ENCODE peak calls at places on chromosomes 13 and 19, in nine cellular contexts. One of them, this sample, is unnamed.

GRCh38 chr13:52850396-52851152 is 2.1 kb upstream of the PCDH8 start:
- DNase-seq in endothelial cell: peak
- DNase-seq in thyroid gland: peak
- DNase-seq in MCF 10A: peak
- DNase-seq in neural crest cell: peak
- DNase-seq in fibroblast of mammary gland: peak
- DNase-seq in GM13976: peak
- DNase-seq in bronchial epithelial cell: peak
- DNase-seq in body of pancreas: peak
- DNase-seq in this sample: peak

GRCh38 chr19:3073159-3073563 is 10.9 kb upstream of the TLE5 start:
- DNase-seq in body of pancreas: no peak
- DNase-seq in endothelial cell: no peak
- DNase-seq in GM13976: no peak
- DNase-seq in fibroblast of mammary gland: peak
- DNase-seq in neural crest cell: no peak
- DNase-seq in MCF 10A: peak
- DNase-seq in bronchial epithelial cell: peak
- DNase-seq in thyroid gland: no peak
- DNase-seq in this sample: no peak

GRCh38 chr13:23678768-23679167 is 108.6 kb downstream of the TNFRSF19 start:
- DNase-seq in bronchial epithelial cell: peak
- DNase-seq in fibroblast of mammary gland: no peak
- DNase-seq in neural crest cell: no peak
- DNase-seq in body of pancreas: no peak
- DNase-seq in endothelial cell: no peak
- DNase-seq in GM13976: no peak
- DNase-seq in MCF 10A: no peak
- DNase-seq in thyroid gland: no peak
- DNase-seq in this sample: no peak

GRCh38 chr19:2289714-2290435 is 7.9 kb upstream of the PEAK3 start:
- DNase-seq in GM13976: peak
- DNase-seq in bronchial epithelial cell: no peak
- DNase-seq in thyroid gland: peak
- DNase-seq in body of pancreas: no peak
- DNase-seq in fibroblast of mammary gland: no peak
- DNase-seq in neural crest cell: no peak
- DNase-seq in MCF 10A: no peak
- DNase-seq in endothelial cell: no peak
- DNase-seq in this sample: no peak

GRCh38 chr19:55384576-55385235 is 614 bp upstream of the TMEM238 start:
- DNase-seq in body of pancreas: no peak
- DNase-seq in GM13976: no peak
- DNase-seq in bronchial epithelial cell: no peak
- DNase-seq in fibroblast of mammary gland: no peak
- DNase-seq in thyroid gland: peak
- DNase-seq in neural crest cell: no peak
- DNase-seq in MCF 10A: no peak
- DNase-seq in endothelial cell: no peak
- DNase-seq in this sample: peak

GRCh38 chr19:35462476-35462953 is 14.5 kb downstream of the FFAR2 start:
- DNase-seq in bronchial epithelial cell: no peak
- DNase-seq in thyroid gland: no peak
- DNase-seq in neural crest cell: no peak
- DNase-seq in endothelial cell: no peak
- DNase-seq in fibroblast of mammary gland: no peak
- DNase-seq in MCF 10A: no peak
- DNase-seq in body of pancreas: no peak
- DNase-seq in GM13976: peak
- DNase-seq in this sample: no peak

GRCh38 chr13:95624020-95624419 is 20.5 kb downstream of the DZIP1 start:
- DNase-seq in bronchial epithelial cell: peak
- DNase-seq in MCF 10A: peak
- DNase-seq in thyroid gland: no peak
- DNase-seq in GM13976: peak
- DNase-seq in body of pancreas: peak
- DNase-seq in fibroblast of mammary gland: peak
- DNase-seq in endothelial cell: peak
- DNase-seq in neural crest cell: peak
- DNase-seq in this sample: no peak

GRCh38 chr13:77878186-77878585 is 40.4 kb downstream of the EDNRB start:
- DNase-seq in body of pancreas: no peak
- DNase-seq in thyroid gland: no peak
- DNase-seq in fibroblast of mammary gland: peak
- DNase-seq in endothelial cell: no peak
- DNase-seq in GM13976: no peak
- DNase-seq in MCF 10A: no peak
- DNase-seq in bronchial epithelial cell: no peak
- DNase-seq in neural crest cell: no peak
- DNase-seq in this sample: no peak

GRCh38 chr19:52691215-52691610 is 43.6 kb downstream of the ZNF611 start:
- DNase-seq in GM13976: no peak
- DNase-seq in body of pancreas: no peak
- DNase-seq in fibroblast of mammary gland: no peak
- DNase-seq in MCF 10A: no peak
- DNase-seq in endothelial cell: no peak
- DNase-seq in bronchial epithelial cell: no peak
- DNase-seq in neural crest cell: no peak
- DNase-seq in thyroid gland: no peak
- DNase-seq in this sample: no peak

GRCh38 chr13:101309014-101309619 is 107.2 kb downstream of the NALCN start:
- DNase-seq in bronchial epithelial cell: peak
- DNase-seq in MCF 10A: peak
- DNase-seq in neural crest cell: no peak
- DNase-seq in body of pancreas: no peak
- DNase-seq in thyroid gland: no peak
- DNase-seq in endothelial cell: no peak
- DNase-seq in GM13976: no peak
- DNase-seq in fibroblast of mammary gland: peak
- DNase-seq in this sample: no peak

GRCh38 chr19:56350416-56351045 is 35.9 kb upstream of the ZSCAN5A start:
- DNase-seq in body of pancreas: peak
- DNase-seq in bronchial epithelial cell: peak
- DNase-seq in neural crest cell: peak
- DNase-seq in GM13976: peak
- DNase-seq in MCF 10A: peak
- DNase-seq in endothelial cell: peak
- DNase-seq in thyroid gland: peak
- DNase-seq in fibroblast of mammary gland: peak
- DNase-seq in this sample: peak

GRCh38 chr19:37334179-37335071 is 36.5 kb upstream of the ZNF527 start:
- DNase-seq in GM13976: peak
- DNase-seq in bronchial epithelial cell: peak
- DNase-seq in MCF 10A: peak
- DNase-seq in body of pancreas: peak
- DNase-seq in endothelial cell: peak
- DNase-seq in fibroblast of mammary gland: peak
- DNase-seq in neural crest cell: peak
- DNase-seq in thyroid gland: peak
- DNase-seq in this sample: peak

GRCh38 chr13:95317037-95317989 is 16.1 kb upstream of the ABCC4 start:
- DNase-seq in fibroblast of mammary gland: peak
- DNase-seq in thyroid gland: peak
- DNase-seq in endothelial cell: no peak
- DNase-seq in body of pancreas: no peak
- DNase-seq in bronchial epithelial cell: no peak
- DNase-seq in MCF 10A: peak
- DNase-seq in neural crest cell: no peak
- DNase-seq in GM13976: no peak
- DNase-seq in this sample: no peak

GRCh38 chr19:39240421-39240820 is 4.4 kb downstream of the IFNL3 start:
- DNase-seq in GM13976: no peak
- DNase-seq in MCF 10A: no peak
- DNase-seq in bronchial epithelial cell: no peak
- DNase-seq in endothelial cell: no peak
- DNase-seq in neural crest cell: no peak
- DNase-seq in body of pancreas: no peak
- DNase-seq in thyroid gland: no peak
- DNase-seq in fibroblast of mammary gland: no peak
- DNase-seq in this sample: no peak

GRCh38 chr19:34589730-34590129 is 87.2 kb downstream of the SCGB2B2 start:
- DNase-seq in thyroid gland: no peak
- DNase-seq in body of pancreas: peak
- DNase-seq in endothelial cell: no peak
- DNase-seq in bronchial epithelial cell: no peak
- DNase-seq in neural crest cell: no peak
- DNase-seq in fibroblast of mammary gland: no peak
- DNase-seq in MCF 10A: no peak
- DNase-seq in GM13976: peak
- DNase-seq in this sample: no peak

GRCh38 chr19:5864013-5864720 is 6.2 kb downstream of the FUT5 start:
- DNase-seq in GM13976: no peak
- DNase-seq in fibroblast of mammary gland: no peak
- DNase-seq in MCF 10A: no peak
- DNase-seq in bronchial epithelial cell: no peak
- DNase-seq in endothelial cell: no peak
- DNase-seq in thyroid gland: no peak
- DNase-seq in body of pancreas: no peak
- DNase-seq in neural crest cell: no peak
- DNase-seq in this sample: no peak

GRCh38 chr19:5865772-5866171 is 4.6 kb downstream of the FUT5 start:
- DNase-seq in fibroblast of mammary gland: no peak
- DNase-seq in neural crest cell: no peak
- DNase-seq in thyroid gland: no peak
- DNase-seq in bronchial epithelial cell: no peak
- DNase-seq in GM13976: no peak
- DNase-seq in endothelial cell: no peak
- DNase-seq in MCF 10A: no peak
- DNase-seq in body of pancreas: no peak
- DNase-seq in this sample: no peak

GRCh38 chr19:5863030-5863665 is 7.2 kb downstream of the FUT5 start:
- DNase-seq in neural crest cell: no peak
- DNase-seq in GM13976: no peak
- DNase-seq in body of pancreas: no peak
- DNase-seq in endothelial cell: no peak
- DNase-seq in bronchial epithelial cell: no peak
- DNase-seq in thyroid gland: no peak
- DNase-seq in MCF 10A: no peak
- DNase-seq in fibroblast of mammary gland: no peak
- DNase-seq in this sample: no peak

GRCh38 chr19:5867201-5868136 is 2.9 kb downstream of the FUT5 start:
- DNase-seq in body of pancreas: no peak
- DNase-seq in endothelial cell: no peak
- DNase-seq in fibroblast of mammary gland: no peak
- DNase-seq in neural crest cell: no peak
- DNase-seq in MCF 10A: no peak
- DNase-seq in GM13976: no peak
- DNase-seq in bronchial epithelial cell: no peak
- DNase-seq in thyroid gland: no peak
- DNase-seq in this sample: no peak

GRCh38 chr19:5864725-5865486 is 5.4 kb downstream of the FUT5 start:
- DNase-seq in endothelial cell: no peak
- DNase-seq in body of pancreas: no peak
- DNase-seq in GM13976: no peak
- DNase-seq in fibroblast of mammary gland: no peak
- DNase-seq in MCF 10A: no peak
- DNase-seq in bronchial epithelial cell: no peak
- DNase-seq in thyroid gland: no peak
- DNase-seq in neural crest cell: no peak
- DNase-seq in this sample: no peak
- TF ChIP-seq CTCF in endothelial cell: peak
- TF ChIP-seq CTCF in body of pancreas: no peak
- TF ChIP-seq CTCF in GM13976: no peak
- TF ChIP-seq CTCF in fibroblast of mammary gland: no peak
- TF ChIP-seq CTCF in MCF 10A: peak
- TF ChIP-seq CTCF in bronchial epithelial cell: peak
- TF ChIP-seq CTCF in thyroid gland: no peak
- TF ChIP-seq CTCF in neural crest cell: peak
- TF ChIP-seq CTCF in this sample: no peak

GRCh38 chr13:113732961-113733950 is 25.8 kb upstream of the TMEM255B start:
- DNase-seq in endothelial cell: no peak
- DNase-seq in neural crest cell: no peak
- DNase-seq in body of pancreas: peak
- DNase-seq in fibroblast of mammary gland: no peak
- DNase-seq in thyroid gland: no peak
- DNase-seq in MCF 10A: no peak
- DNase-seq in GM13976: no peak
- DNase-seq in bronchial epithelial cell: no peak
- DNase-seq in this sample: no peak
- TF ChIP-seq CTCF in endothelial cell: no peak
- TF ChIP-seq CTCF in neural crest cell: no peak
- TF ChIP-seq CTCF in body of pancreas: no peak
- TF ChIP-seq CTCF in fibroblast of mammary gland: no peak
- TF ChIP-seq CTCF in thyroid gland: no peak
- TF ChIP-seq CTCF in MCF 10A: no peak
- TF ChIP-seq CTCF in GM13976: no peak
- TF ChIP-seq CTCF in bronchial epithelial cell: no peak
- TF ChIP-seq CTCF in this sample: no peak

GRCh38 chr19:48348039-48348438 is 15.7 kb downstream of the TMEM143 start:
- DNase-seq in endothelial cell: no peak
- DNase-seq in GM13976: no peak
- DNase-seq in body of pancreas: peak
- DNase-seq in thyroid gland: no peak
- DNase-seq in fibroblast of mammary gland: peak
- DNase-seq in MCF 10A: no peak
- DNase-seq in neural crest cell: no peak
- DNase-seq in bronchial epithelial cell: no peak
- DNase-seq in this sample: no peak
- TF ChIP-seq CTCF in endothelial cell: no peak
- TF ChIP-seq CTCF in GM13976: no peak
- TF ChIP-seq CTCF in body of pancreas: no peak
- TF ChIP-seq CTCF in thyroid gland: no peak
- TF ChIP-seq CTCF in fibroblast of mammary gland: no peak
- TF ChIP-seq CTCF in MCF 10A: no peak
- TF ChIP-seq CTCF in neural crest cell: no peak
- TF ChIP-seq CTCF in bronchial epithelial cell: no peak
- TF ChIP-seq CTCF in this sample: no peak

GRCh38 chr19:58217069-58217481 is 11.6 kb upstream of the ZNF544 start:
- DNase-seq in fibroblast of mammary gland: no peak
- DNase-seq in endothelial cell: no peak
- DNase-seq in body of pancreas: no peak
- DNase-seq in neural crest cell: no peak
- DNase-seq in GM13976: no peak
- DNase-seq in bronchial epithelial cell: no peak
- DNase-seq in thyroid gland: no peak
- DNase-seq in MCF 10A: no peak
- DNase-seq in this sample: no peak

GRCh38 chr19:58217607-58218391 is 10.9 kb upstream of the ZNF544 start:
- DNase-seq in thyroid gland: no peak
- DNase-seq in MCF 10A: no peak
- DNase-seq in fibroblast of mammary gland: no peak
- DNase-seq in body of pancreas: no peak
- DNase-seq in endothelial cell: no peak
- DNase-seq in GM13976: no peak
- DNase-seq in bronchial epithelial cell: no peak
- DNase-seq in neural crest cell: no peak
- DNase-seq in this sample: no peak

GRCh38 chr19:58213075-58213369 is 15.7 kb upstream of the ZNF544 start:
- DNase-seq in neural crest cell: no peak
- DNase-seq in thyroid gland: no peak
- DNase-seq in bronchial epithelial cell: no peak
- DNase-seq in body of pancreas: no peak
- DNase-seq in GM13976: no peak
- DNase-seq in MCF 10A: no peak
- DNase-seq in endothelial cell: no peak
- DNase-seq in fibroblast of mammary gland: no peak
- DNase-seq in this sample: no peak

DNA sequence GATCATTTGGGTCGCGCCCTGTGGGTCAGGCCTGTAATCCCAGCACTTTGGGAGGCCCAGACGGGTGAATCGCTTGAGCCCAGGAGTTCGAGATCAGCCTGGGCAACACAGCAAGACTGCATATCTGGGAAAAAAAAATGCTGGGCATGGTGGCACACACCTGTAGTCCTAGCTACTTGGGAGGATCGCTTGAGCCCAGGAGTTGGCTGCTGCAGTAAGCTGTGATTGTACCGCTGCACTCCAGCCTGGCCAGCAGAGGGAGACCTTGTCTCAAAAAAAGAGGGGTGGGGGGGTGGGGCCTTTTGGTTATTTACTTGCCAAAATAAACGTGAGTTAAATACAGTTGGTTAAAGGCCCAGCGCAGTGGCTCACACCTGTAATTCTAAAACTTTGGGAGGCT is 9.8 kb upstream of the ZNF544 start:
- DNase-seq in fibroblast of mammary gland: peak
- DNase-seq in GM13976: no peak
- DNase-seq in body of pancreas: no peak
- DNase-seq in thyroid gland: no peak
- DNase-seq in endothelial cell: peak
- DNase-seq in neural crest cell: no peak
- DNase-seq in MCF 10A: peak
- DNase-seq in bronchial epithelial cell: no peak
- DNase-seq in this sample: no peak
- TF ChIP-seq CTCF in fibroblast of mammary gland: peak
- TF ChIP-seq CTCF in GM13976: peak
- TF ChIP-seq CTCF in body of pancreas: no peak
- TF ChIP-seq CTCF in thyroid gland: peak
- TF ChIP-seq CTCF in endothelial cell: peak
- TF ChIP-seq CTCF in neural crest cell: peak
- TF ChIP-seq CTCF in MCF 10A: peak
- TF ChIP-seq CTCF in bronchial epithelial cell: no peak
- TF ChIP-seq CTCF in this sample: no peak